ENCODE peak calls at places on chromosomes 6 and 20, in eight cellular contexts. D is HCT116; H is OCI-LY7; Z is GM23248; E is MM.1S; M is upper lobe of left lung; R is adrenal gland; A is CD8-positive, alpha-beta memory T cell. N is an unnamed sample. For H3K9me3 and H3K36me3, the result is how much of the 10 kb centered on the place peaks cover.

GRCh38 chr6:64037421-64037820 is 401.8 kb downstream of the PHF3 start:
- DNase-seq in D (no peak), H (no peak), Z (no peak), E (no peak), M (no peak), R (no peak), A (no peak), N (no peak)

GRCh38 chr20:44038681-44039123 is 124.0 kb downstream of the TOX2 start:
- DNase-seq in D (no peak), H (no peak), Z (peak), E (no peak), M (no peak), R (no peak), A (no peak), N (no peak)

GRCh38 chr6:129302671-129303070 is 407.3 kb downstream of the ARHGAP18 start:
- DNase-seq in D (no peak), H (no peak), Z (no peak), E (no peak), M (no peak), R (no peak), A (no peak), N (no peak)

GRCh38 chr6:14321992-14322772 is 204.6 kb downstream of the CD83 start:
- DNase-seq in D (peak), H (no peak), Z (no peak), E (no peak), M (no peak), R (no peak), A (no peak), N (peak)

GRCh38 chr6:44126320-44127149 is 717 bp downstream of the MRPL14 start:
- DNase-seq in D (no peak), H (peak), Z (peak), E (peak), M (peak), R (peak), A (peak), N (peak)

GRCh38 chr20:40686893-40687292 is 2.1 kb downstream of the MAFB start:
- DNase-seq in D (no peak), H (no peak), Z (peak), E (no peak), M (no peak), R (no peak), A (no peak), N (no peak)

GRCh38 chr6:164695896-164696295 is 613.5 kb downstream of the C6orf118 start:
- DNase-seq in D (no peak), H (peak), Z (no peak), E (no peak), M (no peak), R (no peak), A (no peak), N (no peak)

GRCh38 chr6:52724406-52725121 is 38.7 kb downstream of the GSTA2 start:
- DNase-seq in D (peak), H (peak), Z (peak), E (peak), M (peak), R (peak), A (peak), N (peak)

GRCh38 chr20:4604580-4604979 is 117.1 kb upstream of the PRND start:
- DNase-seq in D (no peak), H (no peak), Z (no peak), E (no peak), M (no peak), R (no peak), A (no peak), N (no peak)

GRCh38 chr6:128521302-128521632 is 868 bp upstream of the PTPRK start:
- DNase-seq in D (no peak), H (no peak), Z (peak), E (no peak), M (no peak), R (no peak), A (no peak), N (peak)

GRCh38 chr20:39133205-39133604 is 171.1 kb downstream of the DHX35 start:
- DNase-seq in D (no peak), H (no peak), Z (no peak), E (no peak), M (no peak), R (no peak), A (no peak), N (no peak)

GRCh38 chr6:33993091-33993490 is 152.8 kb downstream of the GRM4 start:
- DNase-seq in D (no peak), H (no peak), Z (peak), E (no peak), M (no peak), R (no peak), A (no peak), N (no peak)

GRCh38 chr6:142846459-142846831 is 98.5 kb downstream of the HIVEP2 start:
- DNase-seq in D (no peak), H (no peak), Z (peak), E (no peak), M (no peak), R (no peak), A (no peak), N (no peak)

GRCh38 chr20:41316602-41317535 is 662 bp downstream of the ZHX3 start:
- DNase-seq in D (no peak), H (peak), Z (peak), E (peak), M (peak), R (peak), A (peak), N (peak)

GRCh38 chr6:3518356-3518841 is 61.5 kb upstream of the SLC22A23 start:
- DNase-seq in D (peak), H (no peak), Z (peak), E (no peak), M (no peak), R (no peak), A (no peak), N (peak)

GRCh38 chr6:33419580-33420492 is at the start of gene SYNGAP1:
- DNase-seq in D (no peak), H (peak), Z (peak), E (no peak), M (no peak), R (peak), A (no peak), N (peak)

GRCh38 chr6:21371676-21372161 is 221.8 kb upstream of the SOX4 start:
- DNase-seq in D (no peak), H (no peak), Z (peak), E (no peak), M (no peak), R (no peak), A (no peak), N (peak)

GRCh38 chr6:87151786-87152527 is 3.4 kb upstream of the ZNF292 start:
- DNase-seq in D (no peak), H (peak), Z (peak), E (peak), M (peak), R (peak), A (peak), N (peak)

GRCh38 chr6:109794201-109794926 is 103.3 kb downstream of the FIG4 start:
- DNase-seq in D (no peak), H (peak), Z (peak), E (no peak), M (no peak), R (no peak), A (no peak), N (peak)

GRCh38 chr6:154408906-154409500 is 52.4 kb upstream of the IPCEF1 start:
- DNase-seq in D (no peak), H (peak), Z (peak), E (no peak), M (no peak), R (no peak), A (no peak), N (no peak)

GRCh38 chr6:96760153-96760687 is 77.1 kb downstream of the GPR63 start:
- DNase-seq in D (no peak), H (peak), Z (no peak), E (no peak), M (no peak), R (no peak), A (no peak), N (no peak)

GRCh38 chr6:155038527-155038926 is 43.4 kb downstream of the TIAM2 start:
- DNase-seq in D (no peak), H (no peak), Z (no peak), E (no peak), M (no peak), R (no peak), A (no peak), N (no peak)

GRCh38 chr6:41159415-41160082 is 3.4 kb downstream of the TREM2 start:
- DNase-seq in D (no peak), H (no peak), Z (no peak), E (no peak), M (no peak), R (no peak), A (no peak), N (no peak)

GRCh38 chr6:119454694-119455093 is 105.1 kb upstream of the MAN1A1 start:
- DNase-seq in D (no peak), H (no peak), Z (peak), E (no peak), M (no peak), R (peak), A (no peak), N (no peak)

GRCh38 chr20:50701055-50701963 is 10.0 kb upstream of the RIPOR3 start:
- DNase-seq in D (no peak), H (no peak), Z (no peak), E (no peak), M (no peak), R (no peak), A (no peak), N (no peak)

GRCh38 chr6:26249959-26250805 is 114.8 kb upstream of the BTN3A2 start:
- DNase-seq in D (no peak), H (no peak), Z (peak), E (peak), M (peak), R (peak), A (peak), N (peak)

GRCh38 chr20:32571566-32571965 is 13.6 kb downstream of the NOL4L start:
- DNase-seq in D (no peak), H (no peak), Z (no peak), E (no peak), M (no peak), R (no peak), A (no peak), N (no peak)

GRCh38 chr20:25224941-25225340 is 22.9 kb upstream of the PYGB start:
- DNase-seq in D (no peak), H (no peak), Z (no peak), E (no peak), M (no peak), R (no peak), A (no peak), N (no peak)

GRCh38 chr20:6588296-6588695 is 179.2 kb upstream of the BMP2 start:
- DNase-seq in D (no peak), H (no peak), Z (peak), E (no peak), M (no peak), R (no peak), A (no peak), N (peak)

GRCh38 chr20:36467076-36467999 is 74.0 kb upstream of the MYL9 start:
- DNase-seq in D (no peak), H (peak), Z (peak), E (peak), M (peak), R (no peak), A (peak), N (peak)

GRCh38 chr20:9204979-9205378 is 136.1 kb downstream of the PLCB4 start:
- DNase-seq in D (no peak), H (no peak), Z (no peak), E (no peak), M (no peak), R (no peak), A (no peak), N (no peak)

GRCh38 chr20:24739751-24740150 is 209.3 kb upstream of the CST7 start:
- DNase-seq in D (no peak), H (no peak), Z (no peak), E (no peak), M (no peak), R (no peak), A (no peak), N (no peak)

GRCh38 chr6:122063761-122064160 is 335.7 kb upstream of the HSF2 start:
- DNase-seq in D (no peak), H (no peak), Z (no peak), E (no peak), M (no peak), R (no peak), A (no peak), N (no peak)

GRCh38 chr6:11040134-11040533 is 4.0 kb downstream of the ELOVL2 start:
- DNase-seq in D (no peak), H (no peak), Z (no peak), E (no peak), M (no peak), R (no peak), A (no peak), N (peak)

DNA sequence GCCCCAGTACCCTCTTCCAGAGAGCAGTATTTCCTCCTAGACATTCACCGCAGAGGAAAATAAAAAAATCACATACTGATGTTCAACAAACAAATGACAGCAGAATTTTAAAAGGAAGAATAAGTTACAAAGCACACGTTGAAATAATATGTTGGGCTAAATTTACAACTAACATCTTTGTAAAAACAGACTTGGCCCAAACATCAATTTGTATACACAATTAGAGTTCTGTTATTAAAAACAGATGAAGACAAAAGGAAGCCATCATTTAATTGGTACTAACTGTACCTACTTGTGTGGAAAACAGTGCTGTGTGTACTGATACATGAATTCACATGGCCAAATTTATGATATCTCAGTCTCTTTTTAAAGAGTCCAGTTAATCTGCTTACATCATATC is 46.3 kb downstream of the KIF6 start:
- DNase-seq in D (no peak), H (no peak), Z (no peak), E (no peak), M (no peak), R (no peak), A (no peak), N (no peak)
- H3K4me3 ChIP-seq in D (no peak), H (no peak), Z (no peak), E (no peak), M (no peak), R (no peak), A (no peak), N (no peak)

DNA sequence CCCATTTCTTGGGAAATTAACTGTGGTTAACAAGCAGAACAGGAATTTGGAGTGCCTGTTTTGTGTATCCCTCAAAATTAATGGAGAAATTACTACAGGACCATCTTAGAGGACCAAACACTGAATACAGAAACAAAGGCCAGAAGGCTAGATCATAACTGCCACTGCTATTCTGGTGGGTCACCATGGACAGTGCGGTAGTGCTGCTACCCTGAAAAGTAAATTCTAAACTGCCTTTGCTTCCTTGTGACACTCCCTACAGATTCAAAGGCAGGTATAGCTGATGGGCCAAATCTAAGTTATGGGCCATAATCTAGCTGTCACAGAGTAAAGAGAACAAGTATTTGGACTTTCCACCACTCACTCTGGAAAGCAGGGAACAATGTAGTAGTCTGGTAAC is 575.8 kb upstream of the ADGRB3 start:
- DNase-seq in D (no peak), H (no peak), Z (no peak), E (no peak), M (no peak), R (no peak), A (no peak), N (no peak)
- H3K9me3 ChIP-seq in D (under half), H (under half), Z (under half), E (under half), M (under half), R (under half), A (under half), N (under half)

GRCh38 chr6:36136551-36136950 is 6.2 kb downstream of the MAPK13 start:
- DNase-seq in D (no peak), H (no peak), Z (no peak), E (no peak), M (no peak), R (no peak), A (no peak), N (no peak)
- H3K36me3 ChIP-seq in D (under half), H (under half), Z (under half), E (under half), M (under half), R (under half), A (under half), N (under half)

GRCh38 chr20:16609066-16609465 is 35.8 kb upstream of the KIF16B start:
- DNase-seq in D (no peak), H (no peak), Z (no peak), E (no peak), M (no peak), R (no peak), A (no peak), N (no peak)

GRCh38 chr20:16607364-16608264 is 34.4 kb upstream of the KIF16B start:
- DNase-seq in D (no peak), H (no peak), Z (no peak), E (no peak), M (no peak), R (no peak), A (no peak), N (no peak)

GRCh38 chr20:16606468-16606867 is 33.2 kb upstream of the KIF16B start:
- DNase-seq in D (no peak), H (no peak), Z (peak), E (no peak), M (no peak), R (no peak), A (no peak), N (no peak)

GRCh38 chr20:16611832-16612231 is 38.6 kb upstream of the KIF16B start:
- DNase-seq in D (no peak), H (no peak), Z (no peak), E (no peak), M (no peak), R (no peak), A (no peak), N (no peak)

GRCh38 chr20:16608265-16608636 is 35.0 kb upstream of the KIF16B start:
- DNase-seq in D (no peak), H (no peak), Z (no peak), E (no peak), M (no peak), R (peak), A (no peak), N (no peak)
- H3K4me3 ChIP-seq in D (no peak), H (no peak), Z (no peak), E (no peak), M (no peak), R (no peak), A (no peak), N (no peak)